ENCODE peak calls at places on chromosomes 1 and 21, in six cellular contexts. Z is SK-N-SH, N is HepG2, V is GM23338, Q is H1, Y is HL-60. U is an unnamed sample.

GRCh38 chr21:41739936-41740335 is 26.9 kb downstream of the RIPK4 start:
- DNase-seq in Z (no peak), N (no peak), V (no peak), Q (no peak), Y (no peak), U (no peak)

GRCh38 chr21:27132270-27132669 is 165.4 kb upstream of the ADAMTS5 start:
- DNase-seq in Z (no peak), N (no peak), V (no peak), Q (no peak), Y (no peak), U (no peak)

GRCh38 chr1:235093013-235093618 is 35.5 kb downstream of the TOMM20 start:
- DNase-seq in Z (peak; percentile 51), N (peak; percentile 50), V (peak; percentile 85), Q (peak; percentile 75), Y (no peak), U (no peak)

GRCh38 chr1:24805534-24806301 is 60.5 kb downstream of the CLIC4 start:
- DNase-seq in Z (no peak), N (no peak), V (no peak), Q (no peak), Y (no peak), U (no peak)

GRCh38 chr1:23526329-23527041 is 4.5 kb downstream of the E2F2 start:
- DNase-seq in Z (no peak), N (no peak), V (no peak), Q (no peak), Y (no peak), U (no peak)

GRCh38 chr1:224450956-224451350 is 16.4 kb upstream of the WDR26 start:
- DNase-seq in Z (no peak), N (no peak), V (no peak), Q (no peak), Y (no peak), U (no peak)

GRCh38 chr21:42733037-42733632 is 79.7 kb downstream of the PDE9A start:
- DNase-seq in Z (no peak), N (peak; percentile 81), V (peak; percentile 28), Q (no peak), Y (no peak), U (no peak)

GRCh38 chr1:60134706-60135105 is 61.1 kb upstream of the C1orf87 start:
- DNase-seq in Z (no peak), N (no peak), V (no peak), Q (no peak), Y (no peak), U (no peak)

GRCh38 chr1:216640100-216640499 is 83.1 kb downstream of the ESRRG start:
- DNase-seq in Z (no peak), N (no peak), V (no peak), Q (no peak), Y (no peak), U (no peak)

GRCh38 chr1:66705100-66705499 is 47.2 kb upstream of the DYNLT5 start:
- DNase-seq in Z (no peak), N (peak; percentile 39), V (no peak), Q (no peak), Y (no peak), U (peak; percentile 52)

GRCh38 chr1:152479792-152480595 is 30.6 kb upstream of the LCE5A start:
- DNase-seq in Z (peak; percentile 43), N (peak; percentile 32), V (peak; percentile 83), Q (peak; percentile 57), Y (no peak), U (no peak)

GRCh38 chr1:41843378-41843777 is 75.3 kb downstream of the HIVEP3 start:
- DNase-seq in Z (no peak), N (no peak), V (no peak), Q (no peak), Y (no peak), U (no peak)

GRCh38 chr1:183770816-183771128 is 34.1 kb upstream of the RGL1 start:
- DNase-seq in Z (no peak), N (no peak), V (no peak), Q (no peak), Y (no peak), U (no peak)
- H3K4me3 ChIP-seq in Z (no peak overlapping the region), N (no peak overlapping the region), V (no peak overlapping the region), Q (no peak overlapping the region), Y (no peak overlapping the region), U (no peak overlapping the region)

DNA sequence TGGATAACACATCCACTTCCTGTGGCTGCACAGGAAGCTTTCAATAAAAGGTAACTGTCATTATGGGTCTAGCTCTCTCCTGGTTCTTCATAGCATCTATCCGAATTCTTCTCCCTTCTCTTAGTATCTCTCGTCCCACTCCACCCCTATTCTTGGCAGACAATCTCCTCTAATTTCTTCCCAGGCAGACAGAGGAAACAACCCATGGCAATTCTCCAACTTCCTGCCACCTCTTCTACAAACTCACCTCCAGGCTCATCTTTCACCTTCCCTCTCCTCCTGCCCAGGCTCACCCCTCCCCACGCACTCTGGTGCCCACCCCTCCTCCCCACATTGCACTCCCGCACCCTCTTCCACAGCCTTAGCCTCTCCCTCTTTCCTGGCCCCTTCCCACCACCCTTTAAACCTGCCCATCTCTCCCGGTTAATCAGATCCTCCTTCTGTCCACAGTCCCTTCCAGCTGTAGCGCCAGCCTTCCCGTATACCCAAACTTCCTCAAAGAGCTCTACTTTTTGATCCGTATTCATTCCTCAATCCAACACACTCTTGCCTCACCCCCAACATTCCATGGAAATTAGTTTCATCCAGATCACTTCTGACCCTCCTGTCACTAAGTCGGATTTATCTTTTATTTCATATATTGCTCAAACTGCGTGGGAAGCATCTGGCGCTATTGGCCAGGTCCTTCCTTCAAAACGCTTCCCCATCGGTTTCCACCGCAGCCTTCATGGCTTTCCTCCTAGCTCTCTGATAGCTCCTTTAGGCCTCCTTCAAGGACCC is 25.9 kb downstream of the SHISA4 start:
- DNase-seq in Z (no peak), N (no peak), V (no peak), Q (no peak), Y (no peak), U (no peak)
- TF ChIP-seq POLR2AphosphoS5 in Z (no peak), N (no peak), V (no peak), Q (no peak), Y (no peak), U (no peak)

GRCh38 chr21:31343030-31343510 is 991 bp downstream of the TIAM1 start:
- DNase-seq in Z (no peak), N (no peak), V (no peak), Q (no peak), Y (no peak), U (no peak)

GRCh38 chr21:31340942-31341487 is 3.0 kb downstream of the TIAM1 start:
- DNase-seq in Z (no peak), N (no peak), V (no peak), Q (no peak), Y (no peak), U (no peak)

GRCh38 chr21:31346256-31346821 is 2.3 kb upstream of the TIAM1 start:
- DNase-seq in Z (no peak), N (no peak), V (no peak), Q (no peak), Y (no peak), U (no peak)

GRCh38 chr21:31342328-31342727 is 1.7 kb downstream of the TIAM1 start:
- DNase-seq in Z (no peak), N (no peak), V (no peak), Q (no peak), Y (no peak), U (no peak)

DNA sequence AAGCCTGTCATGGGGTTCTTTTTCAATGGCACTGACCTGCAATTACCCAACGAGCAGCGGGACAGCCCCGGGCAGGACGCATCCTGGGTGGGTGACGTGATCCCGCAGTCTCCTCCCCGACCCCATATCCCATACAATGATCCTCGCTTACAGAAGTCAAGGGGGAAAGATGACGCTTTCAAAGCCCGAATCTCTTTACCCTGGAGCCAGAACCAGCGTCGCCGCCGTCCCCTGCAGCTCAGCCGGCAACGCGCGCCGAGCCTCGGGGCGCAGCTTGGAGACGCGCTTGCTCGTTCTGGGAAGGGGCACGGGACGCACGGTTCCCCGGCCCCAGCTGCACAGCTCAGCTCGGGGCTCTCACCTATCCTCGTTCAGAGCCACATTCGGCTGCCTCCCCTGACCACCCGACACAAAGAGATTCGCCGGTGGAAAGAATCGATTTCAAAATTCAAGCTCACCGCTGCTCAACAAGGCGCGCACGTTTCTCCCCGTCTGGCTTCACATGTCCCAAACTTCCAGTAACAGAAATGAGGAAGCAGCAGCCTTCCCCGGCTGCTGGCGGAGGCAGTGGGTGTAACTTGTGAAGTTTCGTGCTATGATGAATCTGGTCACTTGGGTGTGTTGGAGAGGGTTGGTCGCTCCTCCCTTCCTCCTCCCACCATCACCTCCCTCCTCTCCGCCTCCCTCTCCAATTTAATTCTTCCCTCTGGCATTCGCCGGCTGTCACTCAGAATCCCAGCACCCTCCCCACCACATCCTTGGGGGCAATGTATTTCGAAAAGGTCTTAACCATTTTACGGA is at the start of gene TIAM1:
- DNase-seq in Z (peak; percentile 64), N (no peak), V (peak; percentile 71), Q (peak; percentile 70), Y (no peak), U (peak; percentile 33)
- H3K4me3 ChIP-seq in Z (peak within 1 kb of the TSS; percentile 56), N (no peak within 1 kb of the TSS), V (peak within 1 kb of the TSS; percentile 82), Q (peak within 1 kb of the TSS; percentile 68), Y (no peak within 1 kb of the TSS), U (peak within 1 kb of the TSS; percentile 19)

GRCh38 chr21:45104560-45104959 is 30.2 kb downstream of the ADARB1 start:
- DNase-seq in Z (peak; percentile 52), N (no peak), V (no peak), Q (no peak), Y (no peak), U (peak; percentile 61)

GRCh38 chr21:45100866-45101265 is 26.5 kb downstream of the ADARB1 start:
- DNase-seq in Z (no peak), N (no peak), V (no peak), Q (no peak), Y (no peak), U (no peak)

GRCh38 chr21:45103966-45104520 is 29.7 kb downstream of the ADARB1 start:
- DNase-seq in Z (no peak), N (no peak), V (no peak), Q (no peak), Y (no peak), U (no peak)

GRCh38 chr21:45105906-45106485 is 31.6 kb downstream of the ADARB1 start:
- DNase-seq in Z (no peak), N (no peak), V (no peak), Q (no peak), Y (no peak), U (no peak)

DNA sequence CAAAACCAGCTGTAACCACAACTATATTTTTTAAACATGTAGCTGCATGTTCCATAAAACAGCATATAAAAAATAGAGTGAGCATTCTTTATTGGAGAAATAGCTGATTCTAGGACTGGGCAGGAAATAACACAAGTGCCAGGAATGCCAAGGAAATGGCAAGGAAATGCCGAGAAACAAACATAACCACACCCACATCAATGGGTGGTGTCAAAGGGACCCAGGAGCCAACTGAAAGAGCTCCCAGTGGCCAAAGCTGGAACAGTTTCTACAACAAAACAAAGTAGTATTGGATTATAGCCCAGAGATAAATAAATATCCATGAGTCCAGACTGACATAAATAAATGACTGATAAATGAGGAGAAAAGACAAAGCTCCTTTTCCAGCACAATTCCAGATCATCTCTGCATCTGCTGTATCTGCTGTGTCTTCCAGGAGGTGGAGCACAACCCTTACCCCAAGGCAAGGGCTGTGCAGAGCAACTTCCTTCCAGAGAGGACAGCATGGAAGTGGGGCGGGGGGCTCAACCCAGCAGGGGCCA is 28.1 kb downstream of the ADARB1 start:
- DNase-seq in Z (no peak), N (no peak), V (peak; percentile 31), Q (no peak), Y (no peak), U (peak; percentile 48)
- TF ChIP-seq POLR2AphosphoS5 in Z (no peak), N (no peak), V (no peak), Q (no peak), Y (no peak), U (peak; percentile 83)

U was measured in prostate gland.